ENCODE peak calls at places on chromosomes 5 and 9, in four cellular contexts. X is left ventricle myocardium inferior, J is thoracic aorta, A is pancreas. V is an unnamed sample.

GRCh38 chr5:170473642-170474041 is 30.2 kb upstream of the KCNIP1 start:
- DNase-seq in J (no peak), A (no peak), X (no peak), V (no peak)

GRCh38 chr5:108748010-108748353 is 285 bp downstream of the FER start:
- DNase-seq in A (no peak), J (no peak), X (no peak), V (peak; percentile 12)

GRCh38 chr9:75096796-75097195 is 8.5 kb downstream of the OSTF1 start:
- DNase-seq in X (no peak), J (no peak), A (no peak), V (no peak)

GRCh38 chr9:114798793-114799427 is 6.9 kb downstream of the TNFSF15 start:
- DNase-seq in A (no peak), X (no peak), J (no peak), V (no peak)

GRCh38 chr5:74866653-74867162 is 521 bp upstream of the FAM169A start:
- DNase-seq in X (no peak), A (no peak), J (no peak), V (no peak)

GRCh38 chr9:116360974-116361373 is 207.4 kb downstream of the PAPPA start:
- DNase-seq in X (no peak), A (no peak), J (no peak), V (no peak)

GRCh38 chr5:176784218-176785165 is 25.9 kb upstream of the UNC5A start:
- DNase-seq in X (no peak), A (no peak), J (no peak), V (no peak)

GRCh38 chr5:113343343-113343742 is 91.4 kb downstream of the TSSK1B start:
- DNase-seq in X (no peak), A (no peak), J (no peak), V (no peak)

GRCh38 chr5:111280282-111280901 is 56.2 kb downstream of the CAMK4 start:
- DNase-seq in A (no peak), X (no peak), J (no peak), V (no peak)

GRCh38 chr5:150295172-150295611 is 5.6 kb upstream of the CAMK2A start:
- DNase-seq in J (no peak), A (no peak), X (no peak), V (no peak)

GRCh38 chr5:145760660-145761059 is 74.5 kb downstream of the PRELID2 start:
- DNase-seq in X (no peak), J (no peak), A (no peak), V (no peak)

GRCh38 chr9:72839140-72839539 is 113.7 kb downstream of the ALDH1A1 start:
- DNase-seq in A (no peak), J (no peak), X (no peak), V (no peak)

GRCh38 chr5:68433921-68434879 is 218.6 kb downstream of the PIK3R1 start:
- DNase-seq in X (peak; percentile 79), J (peak; percentile 82), A (peak; percentile 67), V (peak; percentile 47)

GRCh38 chr5:145110826-145111225 is 724.3 kb downstream of the PRELID2 start:
- DNase-seq in A (no peak), J (no peak), X (no peak), V (no peak)

GRCh38 chr5:91020065-91020800 is 362.9 kb downstream of the ARRDC3 start:
- DNase-seq in J (no peak), X (no peak), A (no peak), V (no peak)

GRCh38 chr5:120326651-120327050 is 137.4 kb upstream of the PRR16 start:
- DNase-seq in X (no peak), A (no peak), J (no peak), V (no peak)

GRCh38 chr9:20981486-20981885 is 50.0 kb downstream of the HACD4 start:
- DNase-seq in A (no peak), X (no peak), J (no peak), V (no peak)

GRCh38 chr9:133353548-133353947 is 2.7 kb downstream of the SURF1 start:
- DNase-seq in X (no peak), A (no peak), J (no peak), V (no peak)

GRCh38 chr9:89116064-89116817 is 62.4 kb downstream of the SHC3 start:
- DNase-seq in X (no peak), J (no peak), A (no peak), V (no peak)

DNA sequence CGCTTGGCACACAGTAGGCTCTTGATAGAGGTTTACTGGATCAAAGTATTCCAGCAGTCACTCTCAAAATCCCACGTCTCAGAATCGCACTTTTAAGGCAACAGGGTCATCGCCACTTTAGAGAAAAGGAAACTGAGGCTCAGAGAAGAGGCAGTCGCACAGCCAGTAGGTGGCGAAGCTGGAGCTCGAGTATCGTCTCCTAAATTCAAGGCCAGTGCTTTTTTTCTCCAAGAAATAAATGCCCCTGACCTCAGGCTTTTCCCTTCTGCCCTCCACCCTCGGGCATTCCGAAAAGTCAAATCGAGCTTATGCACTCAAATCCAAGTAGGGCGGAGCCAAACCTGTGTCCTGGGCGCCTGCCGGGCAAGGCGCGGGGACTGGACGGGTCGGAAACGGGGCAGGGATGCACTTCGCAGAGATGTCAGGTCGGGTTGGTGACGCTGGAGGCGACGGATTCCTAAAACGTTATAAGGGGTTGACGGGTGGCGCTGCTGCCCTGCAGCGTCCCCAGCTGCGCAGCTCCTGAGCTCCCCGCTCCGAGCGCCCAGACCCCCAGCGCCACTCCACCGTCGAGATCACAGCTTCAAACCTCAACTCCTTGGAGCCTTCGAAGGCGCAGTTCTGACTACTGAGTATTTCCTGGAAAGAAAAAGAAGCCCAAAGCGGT is 4.7 kb upstream of the FOXB2 start:
- DNase-seq in J (no peak), A (no peak), X (no peak), V (no peak)
- TF ChIP-seq CTCF in J (no peak), A (no peak), X (no peak), V (no peak)

GRCh38 chr5:58074717-58075116 is 385.2 kb downstream of the PLK2 start:
- DNase-seq in X (no peak), A (no peak), J (no peak), V (no peak)
- H3K4me1 ChIP-seq in X (peaks cover 87% of the 10 kb centered on the region), A (no peaks in the 10 kb centered on the region), J (peaks cover 42% of the 10 kb centered on the region), V (no peaks in the 10 kb centered on the region)

GRCh38 chr9:136645903-136646754 is 16.6 kb upstream of the EGFL7 start:
- DNase-seq in J (no peak), X (peak; percentile 86), A (no peak), V (no peak)
- TF ChIP-seq CTCF in J (no peak), X (peak; percentile 54), A (no peak), V (no peak)

DNA sequence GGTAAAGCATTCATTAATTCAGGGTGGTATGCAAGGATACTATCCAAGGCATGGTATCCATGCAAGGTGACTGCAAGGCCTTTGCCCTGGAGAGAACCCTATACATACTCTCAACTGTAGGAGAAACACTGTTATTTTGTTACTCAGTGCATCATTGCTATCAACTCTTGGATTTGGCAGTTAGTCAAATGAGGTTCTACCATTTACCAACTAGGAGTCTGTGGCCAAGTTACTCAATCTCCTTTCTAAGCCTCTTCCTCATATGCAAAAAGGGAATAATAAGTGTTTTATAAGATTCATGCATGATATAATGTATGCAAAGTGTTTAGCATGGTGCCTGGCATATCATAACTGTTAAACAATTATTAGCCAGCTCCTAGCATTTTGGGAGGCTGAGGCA is 4.0 kb downstream of the PCDHGC3 start:
- DNase-seq in A (no peak), X (no peak), J (no peak), V (no peak)
- H3K4me1 ChIP-seq in A (no peaks in the 10 kb centered on the region), X (peaks cover 82% of the 10 kb centered on the region), J (peaks cover 83% of the 10 kb centered on the region), V (peaks cover 18% of the 10 kb centered on the region)

DNA sequence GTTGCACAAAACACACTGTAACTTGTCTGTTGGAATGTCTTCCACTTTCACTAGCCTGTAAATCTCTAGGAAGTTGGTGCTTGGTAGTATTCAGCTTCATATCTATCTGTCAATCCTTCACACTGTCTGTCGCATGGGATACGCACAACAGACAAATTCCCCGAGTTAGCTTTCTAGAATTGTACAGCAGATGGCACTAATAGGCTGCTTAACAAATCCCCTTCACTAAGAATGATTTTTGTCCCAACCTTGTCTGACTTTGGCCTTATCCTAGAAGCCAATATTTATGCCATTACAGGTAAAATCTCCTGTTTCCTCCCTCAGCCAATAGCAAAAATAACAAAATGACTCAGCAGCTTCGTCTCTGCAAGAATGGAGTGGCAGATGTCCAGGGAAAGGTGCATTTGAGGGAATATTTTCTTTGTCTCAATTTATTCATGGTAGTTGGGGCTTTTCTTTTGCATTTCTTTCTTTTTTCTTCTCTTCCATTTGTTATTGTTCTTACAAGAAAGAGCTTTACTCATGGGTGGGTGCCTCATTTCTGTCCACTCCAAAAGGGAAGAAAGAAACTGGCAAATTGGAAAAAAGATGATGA is 3.1 kb downstream of the NUDT2 start:
- DNase-seq in A (no peak), X (no peak), J (no peak), V (peak; percentile 46)
- TF ChIP-seq CTCF in A (peak; percentile 28), X (peak; percentile 73), J (peak; percentile 57), V (peak; percentile 44)

GRCh38 chr5:157502143-157502647 is 42.2 kb downstream of the NIPAL4 start:
- DNase-seq in A (no peak), X (no peak), J (no peak), V (no peak)
- H3K4me1 ChIP-seq in A (no peaks in the 10 kb centered on the region), X (peaks cover 28% of the 10 kb centered on the region), J (no peaks in the 10 kb centered on the region), V (peaks cover 11% of the 10 kb centered on the region)

DNA sequence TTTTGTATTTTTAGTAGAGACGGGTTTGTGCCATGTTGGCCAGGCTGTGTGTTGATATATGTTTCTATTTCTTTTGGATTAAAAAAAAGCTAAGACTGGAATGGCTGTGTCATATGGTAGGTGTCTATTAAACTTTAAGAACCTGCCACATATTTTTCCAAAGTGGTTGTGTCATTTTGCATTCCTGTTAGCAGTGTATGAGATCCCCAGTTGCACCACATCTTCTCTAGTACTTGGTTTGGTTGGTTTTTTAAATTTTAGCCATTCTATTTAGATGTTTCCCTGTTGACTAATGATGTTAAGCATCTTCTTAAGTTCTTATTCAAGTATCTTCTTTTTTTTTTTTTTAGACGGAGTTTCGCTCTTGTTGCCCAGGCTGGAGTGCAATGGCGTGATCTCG is 36.2 kb upstream of the MEGF9 start:
- DNase-seq in X (no peak), A (no peak), J (no peak), V (no peak)
- TF ChIP-seq CTCF in X (no peak), A (no peak), J (no peak), V (no peak)

DNA sequence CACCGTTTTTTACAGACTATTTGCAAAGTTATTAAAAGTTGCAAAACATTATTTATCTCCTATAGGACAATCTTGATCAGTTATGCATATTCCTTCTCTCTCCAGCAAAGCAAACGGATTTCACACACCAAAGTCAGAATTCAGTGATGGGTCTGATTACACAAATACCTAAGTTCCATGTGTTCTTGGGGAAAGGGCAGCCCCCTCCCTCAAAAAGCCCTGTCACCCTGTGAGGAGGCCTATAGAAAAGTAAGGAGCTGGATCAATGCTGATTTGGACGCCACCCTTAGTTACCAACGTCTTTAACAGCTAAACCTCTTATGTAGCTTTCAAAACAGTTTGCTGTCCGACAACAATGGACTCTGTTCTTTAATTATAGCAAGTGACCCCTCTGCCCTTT is 6.4 kb downstream of the ZNF608 start:
- DNase-seq in J (no peak), X (no peak), A (no peak), V (no peak)
- H3K4me1 ChIP-seq in J (peaks cover 54% of the 10 kb centered on the region), X (peaks cover 93% of the 10 kb centered on the region), A (peaks cover 41% of the 10 kb centered on the region), V (peaks cover 24% of the 10 kb centered on the region)

DNA sequence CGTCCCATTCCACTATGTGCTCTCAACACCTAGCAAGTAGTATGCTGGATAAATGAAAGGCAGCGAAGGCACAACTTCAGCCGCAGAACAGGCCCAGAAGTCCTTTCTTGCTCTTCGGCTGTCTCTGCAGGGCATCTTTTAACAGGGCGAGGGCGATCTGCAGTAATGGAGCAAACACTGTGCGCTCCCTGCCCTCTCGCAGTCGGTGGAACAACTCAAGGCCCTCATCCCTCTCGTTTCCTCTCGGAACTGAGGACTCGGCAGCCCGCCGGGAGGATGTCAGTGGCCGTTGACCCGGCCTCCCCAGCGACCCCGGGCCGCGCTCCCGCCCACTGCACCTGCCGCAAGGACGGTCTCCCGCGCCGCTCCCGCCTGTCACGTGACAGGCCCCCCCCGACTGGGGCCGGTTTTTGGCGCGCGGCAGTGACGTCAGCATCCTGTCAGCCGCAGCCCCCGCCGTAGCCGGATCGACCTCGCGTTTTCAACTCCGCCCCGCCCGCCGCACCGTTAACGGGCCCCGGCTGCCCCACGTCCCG is 1.1 kb downstream of the ZNF367 start:
- DNase-seq in J (peak; percentile 52), X (peak; percentile 90), A (peak; percentile 88), V (peak; percentile 79)
- TF ChIP-seq CTCF in J (peak; percentile 19), X (peak; percentile 35), A (no peak), V (peak; percentile 55)